ENCODE peak calls at places on chromosome 14, in four cellular contexts. One of them, this sample, is unnamed.

GRCh38 chr14:88993946-88994345 is 169.5 kb downstream of the TTC8 start:
- DNase-seq in BJ: no peak
- DNase-seq in EH: peak; percentile 60
- DNase-seq in neuronal stem cell: no peak
- DNase-seq in this sample: peak; percentile 80

GRCh38 chr14:101559624-101560533 is 1.4 kb upstream of the DIO3 start:
- DNase-seq in EH: no peak
- DNase-seq in neuronal stem cell: no peak
- DNase-seq in BJ: no peak
- DNase-seq in this sample: peak; percentile 97

GRCh38 chr14:75041613-75042012 is 9.7 kb downstream of the MLH3 start:
- DNase-seq in neuronal stem cell: no peak
- DNase-seq in BJ: no peak
- DNase-seq in EH: no peak
- DNase-seq in this sample: no peak

GRCh38 chr14:75559451-75560187 is 18.8 kb upstream of the FLVCR2 start:
- DNase-seq in neuronal stem cell: no peak
- DNase-seq in BJ: no peak
- DNase-seq in EH: peak; percentile 17
- DNase-seq in this sample: no peak

GRCh38 chr14:65291561-65291960 is 121.0 kb upstream of the FUT8 start:
- DNase-seq in neuronal stem cell: no peak
- DNase-seq in BJ: no peak
- DNase-seq in EH: no peak
- DNase-seq in this sample: no peak

GRCh38 chr14:33773205-33774030 is 177.5 kb downstream of the EGLN3 start:
- DNase-seq in neuronal stem cell: no peak
- DNase-seq in EH: no peak
- DNase-seq in BJ: no peak
- DNase-seq in this sample: no peak

GRCh38 chr14:100307215-100308111 is 1.2 kb upstream of the SLC25A29 start:
- DNase-seq in EH: peak; percentile 27
- DNase-seq in BJ: no peak
- DNase-seq in neuronal stem cell: no peak
- DNase-seq in this sample: peak; percentile 88

GRCh38 chr14:68792022-68792829 is 641 bp downstream of the ZFP36L1 start:
- DNase-seq in EH: no peak
- DNase-seq in neuronal stem cell: no peak
- DNase-seq in BJ: no peak
- DNase-seq in this sample: peak; percentile 73

GRCh38 chr14:85535916-85536834 is 6.2 kb downstream of the FLRT2 start:
- DNase-seq in EH: peak; percentile 73
- DNase-seq in neuronal stem cell: no peak
- DNase-seq in BJ: no peak
- DNase-seq in this sample: peak; percentile 81

GRCh38 chr14:39665084-39665483 is 232.9 kb upstream of the FBXO33 start:
- DNase-seq in neuronal stem cell: no peak
- DNase-seq in EH: no peak
- DNase-seq in BJ: no peak
- DNase-seq in this sample: no peak

GRCh38 chr14:94066089-94066676 is 14.8 kb downstream of the DDX24 start:
- DNase-seq in neuronal stem cell: no peak
- DNase-seq in EH: no peak
- DNase-seq in BJ: no peak
- DNase-seq in this sample: no peak

GRCh38 chr14:49955013-49955412 is 62.1 kb downstream of the ARF6 start:
- DNase-seq in BJ: no peak
- DNase-seq in EH: no peak
- DNase-seq in neuronal stem cell: no peak
- DNase-seq in this sample: no peak

This sample was measured in osteoblast.